ENCODE peak calls at places on chromosomes 1 and 21, in five cellular contexts. One of them, this sample, is unnamed.

GRCh38 chr21:26597981-26598380 is 24.9 kb upstream of the CYYR1 start:
- DNase-seq in cardiac fibroblast: no peak
- DNase-seq in Calu3: no peak
- DNase-seq in H9: no peak
- DNase-seq in CD8-positive, alpha-beta T cell: no peak
- DNase-seq in this sample: no peak

GRCh38 chr1:154218545-154218944 is 2.2 kb upstream of the UBAP2L start:
- DNase-seq in CD8-positive, alpha-beta T cell: no peak
- DNase-seq in Calu3: no peak
- DNase-seq in cardiac fibroblast: no peak
- DNase-seq in H9: no peak
- DNase-seq in this sample: no peak

GRCh38 chr1:9665193-9665592 is 13.7 kb downstream of the PIK3CD start:
- DNase-seq in cardiac fibroblast: no peak
- DNase-seq in Calu3: no peak
- DNase-seq in H9: no peak
- DNase-seq in CD8-positive, alpha-beta T cell: no peak
- DNase-seq in this sample: no peak

GRCh38 chr21:34592120-34592561 is 22.8 kb downstream of the RCAN1 start:
- DNase-seq in CD8-positive, alpha-beta T cell: no peak
- DNase-seq in Calu3: no peak
- DNase-seq in cardiac fibroblast: no peak
- DNase-seq in H9: no peak
- DNase-seq in this sample: no peak

GRCh38 chr1:116489231-116489697 is 81.6 kb downstream of the CD58 start:
- DNase-seq in CD8-positive, alpha-beta T cell: no peak
- DNase-seq in H9: no peak
- DNase-seq in Calu3: peak
- DNase-seq in cardiac fibroblast: peak
- DNase-seq in this sample: no peak

GRCh38 chr1:41682845-41683630 is 198.6 kb upstream of the EDN2 start:
- DNase-seq in Calu3: no peak
- DNase-seq in cardiac fibroblast: peak
- DNase-seq in CD8-positive, alpha-beta T cell: no peak
- DNase-seq in H9: no peak
- DNase-seq in this sample: no peak

GRCh38 chr1:53586765-53587164 is 127.6 kb downstream of the DMRTB1 start:
- DNase-seq in H9: peak
- DNase-seq in CD8-positive, alpha-beta T cell: no peak
- DNase-seq in cardiac fibroblast: no peak
- DNase-seq in Calu3: no peak
- DNase-seq in this sample: no peak

GRCh38 chr1:62131093-62131725 is 63.4 kb upstream of the L1TD1 start:
- DNase-seq in H9: peak
- DNase-seq in CD8-positive, alpha-beta T cell: no peak
- DNase-seq in Calu3: peak
- DNase-seq in cardiac fibroblast: peak
- DNase-seq in this sample: peak

GRCh38 chr21:15027056-15027455 is 37.7 kb downstream of the NRIP1 start:
- DNase-seq in Calu3: no peak
- DNase-seq in cardiac fibroblast: no peak
- DNase-seq in H9: no peak
- DNase-seq in CD8-positive, alpha-beta T cell: no peak
- DNase-seq in this sample: no peak

GRCh38 chr1:5891736-5892135 is 100.5 kb downstream of the NPHP4 start:
- DNase-seq in CD8-positive, alpha-beta T cell: no peak
- DNase-seq in Calu3: no peak
- DNase-seq in H9: no peak
- DNase-seq in cardiac fibroblast: peak
- DNase-seq in this sample: no peak

GRCh38 chr1:182786223-182787001 is 3.2 kb upstream of the NPL start:
- DNase-seq in H9: peak
- DNase-seq in Calu3: peak
- DNase-seq in CD8-positive, alpha-beta T cell: no peak
- DNase-seq in cardiac fibroblast: peak
- DNase-seq in this sample: peak

GRCh38 chr1:22309572-22309971 is 142.1 kb upstream of the ZBTB40 start:
- DNase-seq in H9: no peak
- DNase-seq in CD8-positive, alpha-beta T cell: no peak
- DNase-seq in cardiac fibroblast: no peak
- DNase-seq in Calu3: no peak
- DNase-seq in this sample: no peak

GRCh38 chr1:69639159-69639558 is 71.4 kb downstream of the LRRC7 start:
- DNase-seq in H9: no peak
- DNase-seq in CD8-positive, alpha-beta T cell: no peak
- DNase-seq in cardiac fibroblast: no peak
- DNase-seq in Calu3: no peak
- DNase-seq in this sample: no peak

GRCh38 chr1:183841550-183841949 is 36.6 kb downstream of the RGL1 start:
- DNase-seq in H9: no peak
- DNase-seq in CD8-positive, alpha-beta T cell: no peak
- DNase-seq in Calu3: no peak
- DNase-seq in cardiac fibroblast: peak
- DNase-seq in this sample: no peak

GRCh38 chr21:39660596-39660995 is 47.9 kb downstream of the B3GALT5 start:
- DNase-seq in cardiac fibroblast: peak
- DNase-seq in Calu3: peak
- DNase-seq in CD8-positive, alpha-beta T cell: no peak
- DNase-seq in H9: no peak
- DNase-seq in this sample: no peak

GRCh38 chr1:47548188-47548587 is 110.3 kb downstream of the FOXD2 start:
- DNase-seq in H9: no peak
- DNase-seq in cardiac fibroblast: no peak
- DNase-seq in Calu3: no peak
- DNase-seq in CD8-positive, alpha-beta T cell: no peak
- DNase-seq in this sample: no peak

GRCh38 chr1:204130989-204131892 is 20.6 kb downstream of the ETNK2 start:
- DNase-seq in cardiac fibroblast: peak
- DNase-seq in CD8-positive, alpha-beta T cell: no peak
- DNase-seq in Calu3: peak
- DNase-seq in H9: no peak
- DNase-seq in this sample: no peak
- TF ChIP-seq CTCF in cardiac fibroblast: peak
- TF ChIP-seq CTCF in CD8-positive, alpha-beta T cell: no peak
- TF ChIP-seq CTCF in Calu3: no peak
- TF ChIP-seq CTCF in H9: peak
- TF ChIP-seq CTCF in this sample: no peak

GRCh38 chr1:157178490-157178889 is 40.3 kb upstream of the ETV3 start:
- DNase-seq in cardiac fibroblast: no peak
- DNase-seq in H9: no peak
- DNase-seq in CD8-positive, alpha-beta T cell: no peak
- DNase-seq in Calu3: no peak
- DNase-seq in this sample: no peak
- TF ChIP-seq CTCF in cardiac fibroblast: no peak
- TF ChIP-seq CTCF in H9: no peak
- TF ChIP-seq CTCF in CD8-positive, alpha-beta T cell: no peak
- TF ChIP-seq CTCF in Calu3: no peak
- TF ChIP-seq CTCF in this sample: no peak

GRCh38 chr1:107483949-107484348 is 343.1 kb downstream of the NTNG1 start:
- DNase-seq in H9: no peak
- DNase-seq in CD8-positive, alpha-beta T cell: no peak
- DNase-seq in cardiac fibroblast: no peak
- DNase-seq in Calu3: no peak
- DNase-seq in this sample: no peak

GRCh38 chr1:107477233-107477632 is 336.4 kb downstream of the NTNG1 start:
- DNase-seq in cardiac fibroblast: no peak
- DNase-seq in Calu3: no peak
- DNase-seq in H9: peak
- DNase-seq in CD8-positive, alpha-beta T cell: no peak
- DNase-seq in this sample: no peak

GRCh38 chr1:107479865-107480264 is 339.0 kb downstream of the NTNG1 start:
- DNase-seq in CD8-positive, alpha-beta T cell: no peak
- DNase-seq in H9: no peak
- DNase-seq in cardiac fibroblast: no peak
- DNase-seq in Calu3: no peak
- DNase-seq in this sample: no peak

GRCh38 chr1:107474877-107475612 is 334.2 kb downstream of the NTNG1 start:
- DNase-seq in CD8-positive, alpha-beta T cell: no peak
- DNase-seq in cardiac fibroblast: no peak
- DNase-seq in H9: no peak
- DNase-seq in Calu3: no peak
- DNase-seq in this sample: no peak

GRCh38 chr1:107480548-107480947 is 339.7 kb downstream of the NTNG1 start:
- DNase-seq in Calu3: no peak
- DNase-seq in CD8-positive, alpha-beta T cell: no peak
- DNase-seq in H9: no peak
- DNase-seq in cardiac fibroblast: no peak
- DNase-seq in this sample: peak
- TF ChIP-seq CTCF in Calu3: no peak
- TF ChIP-seq CTCF in CD8-positive, alpha-beta T cell: no peak
- TF ChIP-seq CTCF in H9: no peak
- TF ChIP-seq CTCF in cardiac fibroblast: no peak
- TF ChIP-seq CTCF in this sample: no peak

GRCh38 chr1:25757151-25757845 is 42.7 kb upstream of the SELENON start:
- DNase-seq in CD8-positive, alpha-beta T cell: no peak
- DNase-seq in Calu3: no peak
- DNase-seq in cardiac fibroblast: no peak
- DNase-seq in H9: no peak
- DNase-seq in this sample: no peak

GRCh38 chr1:25757846-25758185 is 42.2 kb upstream of the SELENON start:
- DNase-seq in Calu3: no peak
- DNase-seq in H9: no peak
- DNase-seq in CD8-positive, alpha-beta T cell: no peak
- DNase-seq in cardiac fibroblast: no peak
- DNase-seq in this sample: no peak

GRCh38 chr1:25755475-25756125 is 44.4 kb upstream of the SELENON start:
- DNase-seq in Calu3: no peak
- DNase-seq in cardiac fibroblast: no peak
- DNase-seq in CD8-positive, alpha-beta T cell: no peak
- DNase-seq in H9: no peak
- DNase-seq in this sample: no peak

GRCh38 chr1:25756210-25756609 is 43.8 kb upstream of the SELENON start:
- DNase-seq in cardiac fibroblast: no peak
- DNase-seq in Calu3: no peak
- DNase-seq in CD8-positive, alpha-beta T cell: no peak
- DNase-seq in H9: no peak
- DNase-seq in this sample: no peak

DNA sequence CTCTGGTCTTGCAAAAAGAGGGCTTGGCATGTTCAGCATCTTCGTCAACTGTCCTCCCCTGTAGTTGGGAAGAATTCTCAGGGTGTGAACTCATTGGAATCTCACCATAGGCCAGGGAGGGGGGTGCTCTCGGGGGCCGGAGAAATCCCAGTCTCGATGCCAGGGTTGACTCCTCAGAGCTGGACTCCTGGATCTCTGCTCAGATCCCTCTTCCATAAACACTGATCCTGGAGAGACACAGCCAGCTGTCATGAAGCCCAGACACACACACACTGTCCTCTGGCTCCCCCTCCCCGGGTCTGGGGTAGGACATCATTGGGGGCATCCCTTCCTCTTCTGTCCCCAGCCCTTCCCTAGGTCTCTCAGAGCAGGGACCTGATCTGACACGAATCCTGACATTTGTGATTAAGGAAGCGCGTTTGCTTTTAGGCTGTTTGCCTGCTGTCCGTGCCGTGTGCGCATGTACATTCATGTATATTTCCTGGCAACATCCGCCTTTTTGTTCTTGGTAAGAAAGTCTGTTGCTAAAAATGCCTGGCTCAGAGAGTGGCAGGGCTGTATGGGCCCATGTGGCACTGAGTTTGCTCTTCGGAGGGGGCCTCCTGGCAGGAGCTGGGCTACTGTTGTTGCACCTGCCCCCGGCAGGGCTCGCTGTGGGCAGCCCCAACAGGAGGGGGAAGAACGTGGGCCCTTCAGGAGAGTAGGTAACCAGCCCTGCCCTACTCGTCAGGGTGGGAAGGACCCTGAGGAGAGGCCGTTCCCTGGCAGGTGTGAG is 45.4 kb upstream of the SELENON start:
- DNase-seq in Calu3: no peak
- DNase-seq in H9: no peak
- DNase-seq in CD8-positive, alpha-beta T cell: no peak
- DNase-seq in cardiac fibroblast: no peak
- DNase-seq in this sample: no peak
- TF ChIP-seq CTCF in Calu3: no peak
- TF ChIP-seq CTCF in H9: no peak
- TF ChIP-seq CTCF in CD8-positive, alpha-beta T cell: peak
- TF ChIP-seq CTCF in cardiac fibroblast: no peak
- TF ChIP-seq CTCF in this sample: no peak

GRCh38 chr1:228930479-228930957 is 195.2 kb downstream of the RHOU start:
- DNase-seq in cardiac fibroblast: no peak
- DNase-seq in Calu3: peak
- DNase-seq in CD8-positive, alpha-beta T cell: no peak
- DNase-seq in H9: no peak
- DNase-seq in this sample: no peak

GRCh38 chr1:228936881-228937280 is 201.6 kb downstream of the RHOU start:
- DNase-seq in cardiac fibroblast: no peak
- DNase-seq in Calu3: no peak
- DNase-seq in CD8-positive, alpha-beta T cell: no peak
- DNase-seq in H9: no peak
- DNase-seq in this sample: no peak

GRCh38 chr1:228935198-228935663 is 200.0 kb downstream of the RHOU start:
- DNase-seq in H9: no peak
- DNase-seq in Calu3: no peak
- DNase-seq in CD8-positive, alpha-beta T cell: no peak
- DNase-seq in cardiac fibroblast: no peak
- DNase-seq in this sample: no peak

GRCh38 chr1:228935855-228936727 is 200.8 kb downstream of the RHOU start:
- DNase-seq in cardiac fibroblast: no peak
- DNase-seq in CD8-positive, alpha-beta T cell: no peak
- DNase-seq in H9: no peak
- DNase-seq in Calu3: no peak
- DNase-seq in this sample: no peak

GRCh38 chr1:228933753-228934152 is 198.5 kb downstream of the RHOU start:
- DNase-seq in H9: no peak
- DNase-seq in CD8-positive, alpha-beta T cell: no peak
- DNase-seq in cardiac fibroblast: no peak
- DNase-seq in Calu3: no peak
- DNase-seq in this sample: no peak
- TF ChIP-seq CTCF in H9: no peak
- TF ChIP-seq CTCF in CD8-positive, alpha-beta T cell: no peak
- TF ChIP-seq CTCF in cardiac fibroblast: no peak
- TF ChIP-seq CTCF in Calu3: no peak
- TF ChIP-seq CTCF in this sample: no peak

DNA sequence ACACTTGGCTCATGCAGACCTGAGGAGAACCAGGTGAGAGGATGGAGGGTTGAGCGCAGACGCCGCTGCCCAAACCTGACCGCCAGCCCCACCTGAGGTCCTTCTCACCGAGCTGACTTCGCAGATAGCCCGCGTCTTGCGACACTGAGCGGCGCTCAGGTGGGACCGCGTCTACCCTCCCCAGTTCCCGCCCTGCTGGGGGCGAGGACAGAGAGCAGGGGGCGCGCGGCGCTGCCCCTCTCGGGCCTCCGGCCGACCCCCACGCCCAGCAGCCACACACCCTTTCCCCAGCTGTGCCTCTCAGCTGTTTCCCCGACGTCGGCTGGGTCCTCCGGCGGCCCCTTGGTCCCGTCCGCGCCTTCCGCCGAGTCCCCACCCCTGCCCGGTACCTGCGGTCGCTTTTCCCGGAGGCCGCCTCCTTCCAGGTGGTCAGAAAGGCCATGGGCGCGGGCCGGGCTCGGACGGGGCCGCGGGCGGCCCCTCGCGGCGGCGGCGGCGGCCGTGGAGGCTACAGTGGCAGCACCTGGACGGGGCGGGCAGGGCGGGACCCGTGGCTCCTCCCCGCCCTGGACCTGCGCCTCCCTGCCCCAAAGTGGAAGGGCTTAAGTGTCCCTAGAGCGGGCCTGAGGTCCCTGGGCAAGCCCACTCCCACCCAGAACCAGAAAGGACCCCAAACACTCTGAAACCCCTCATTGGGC is 14.4 kb upstream of the TTC39A start:
- DNase-seq in cardiac fibroblast: no peak
- DNase-seq in Calu3: peak
- DNase-seq in H9: peak
- DNase-seq in CD8-positive, alpha-beta T cell: no peak
- DNase-seq in this sample: peak
- TF ChIP-seq CTCF in cardiac fibroblast: no peak
- TF ChIP-seq CTCF in Calu3: peak
- TF ChIP-seq CTCF in H9: peak
- TF ChIP-seq CTCF in CD8-positive, alpha-beta T cell: no peak
- TF ChIP-seq CTCF in this sample: no peak